ENCODE peak calls at places on chromosomes 5 and 9, in seven cellular contexts. X, M, D, E, P, S and Y are unnamed samples.
A peak's percentile ranks its signal among the peaks of the same experiment; 100 is the strongest.

GRCh38 chr5:138303365-138303764 is 28.2 kb downstream of the CDC25C start:
- DNase-seq in E (peak; percentile 68), S (no peak), X (no peak), P (no peak), D (peak; percentile 43), M (no peak), Y (peak; percentile 6)

GRCh38 chr5:137609122-137609521 is 110.0 kb upstream of the SPOCK1 start:
- DNase-seq in D (peak; percentile 51), E (peak; percentile 6), M (no peak), S (no peak), P (no peak), X (no peak), Y (no peak)

GRCh38 chr5:156927545-156927944 is 35.5 kb downstream of the TIMD4 start:
- DNase-seq in X (no peak), P (no peak), E (no peak), M (no peak), D (no peak), S (no peak), Y (no peak)

GRCh38 chr9:94985649-94986048 is 259.1 kb downstream of the AOPEP start:
- DNase-seq in M (no peak), P (no peak), D (peak; percentile 44), S (no peak), E (no peak), X (no peak), Y (no peak)

GRCh38 chr9:93003552-93004407 is 54.7 kb upstream of the SUSD3 start:
- DNase-seq in X (no peak), S (peak; percentile 24), D (peak; percentile 12), M (peak; percentile 72), E (peak; percentile 22), P (peak; percentile 88), Y (peak; percentile 53)

GRCh38 chr5:72464071-72464470 is 43.1 kb downstream of the ZNF366 start:
- DNase-seq in E (no peak), D (no peak), P (no peak), S (no peak), M (no peak), X (no peak), Y (peak; percentile 53)

GRCh38 chr9:20630241-20630943 is 8.1 kb upstream of the MLLT3 start:
- DNase-seq in X (no peak), D (peak; percentile 52), S (no peak), P (no peak), E (peak; percentile 19), M (no peak), Y (no peak)

GRCh38 chr5:53419247-53419646 is 61.2 kb upstream of the FST start:
- DNase-seq in X (no peak), M (no peak), E (peak; percentile 93), P (no peak), S (no peak), D (peak; percentile 82), Y (peak; percentile 93)

GRCh38 chr5:167244583-167244982 is 1046.9 kb upstream of the WWC1 start:
- DNase-seq in D (no peak), X (no peak), E (no peak), S (no peak), M (no peak), P (no peak), Y (peak; percentile 18)
- TF ChIP-seq CTCF in D (peak; percentile 50), X (no peak), E (peak; percentile 28), S (peak; percentile 43), M (no peak), P (no peak), Y (peak; percentile 30)

DNA sequence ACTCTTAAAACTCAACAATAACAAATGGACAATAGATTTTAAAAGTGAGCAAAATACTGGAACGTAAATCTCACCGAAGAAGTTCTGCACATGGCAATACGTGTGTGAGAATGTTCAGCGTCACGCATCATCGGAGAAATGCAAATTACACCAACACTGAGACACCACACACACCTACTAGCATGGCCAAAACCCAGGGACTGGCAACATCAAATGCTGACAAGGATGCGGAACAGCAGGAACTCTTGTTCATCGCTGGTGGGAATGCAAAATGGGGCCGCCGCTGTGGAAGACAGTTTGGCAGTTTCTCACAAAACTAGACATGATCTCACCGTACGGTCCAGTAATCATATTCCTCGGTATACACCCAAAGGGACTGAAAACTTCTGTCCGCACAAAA is 21.6 kb upstream of the CLPTM1L start:
- DNase-seq in E (no peak), X (no peak), P (no peak), S (no peak), M (no peak), D (no peak), Y (no peak)
- H3K4me3 ChIP-seq in E (no peak overlapping the region), X (no peak overlapping the region), P (no peak overlapping the region), S (no peak overlapping the region), M (no peak overlapping the region), D (no peak overlapping the region), Y (no peak overlapping the region)

DNA sequence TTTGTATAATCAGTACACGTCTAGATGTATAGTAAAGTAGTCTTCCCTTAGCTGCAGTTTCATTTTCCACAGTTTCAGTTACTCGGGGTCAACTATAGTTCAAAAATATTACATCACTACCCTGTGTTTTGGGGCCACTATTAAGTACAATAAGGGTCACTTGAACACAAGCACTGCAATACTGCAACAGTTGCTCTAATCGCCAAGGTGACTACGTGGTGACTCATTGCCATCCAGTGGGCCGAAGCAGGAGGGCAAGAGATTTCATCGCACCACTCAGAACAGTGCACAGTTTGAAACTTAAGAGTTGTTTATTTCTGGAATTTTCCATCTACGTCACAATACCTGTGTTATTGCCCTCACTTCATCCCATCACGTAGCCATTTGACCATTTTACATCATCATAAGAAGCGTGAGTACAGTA is at the start of gene ARL14EPL:
- DNase-seq in M (peak; percentile 31), X (peak; percentile 9), S (peak; percentile 41), E (peak; percentile 92), P (no peak), D (peak; percentile 91), Y (peak; percentile 94)
- TF ChIP-seq CTCF in M (peak; percentile 36), X (peak; percentile 31), S (peak; percentile 64), E (peak; percentile 67), P (no peak), D (peak; percentile 60), Y (peak; percentile 46)

DNA sequence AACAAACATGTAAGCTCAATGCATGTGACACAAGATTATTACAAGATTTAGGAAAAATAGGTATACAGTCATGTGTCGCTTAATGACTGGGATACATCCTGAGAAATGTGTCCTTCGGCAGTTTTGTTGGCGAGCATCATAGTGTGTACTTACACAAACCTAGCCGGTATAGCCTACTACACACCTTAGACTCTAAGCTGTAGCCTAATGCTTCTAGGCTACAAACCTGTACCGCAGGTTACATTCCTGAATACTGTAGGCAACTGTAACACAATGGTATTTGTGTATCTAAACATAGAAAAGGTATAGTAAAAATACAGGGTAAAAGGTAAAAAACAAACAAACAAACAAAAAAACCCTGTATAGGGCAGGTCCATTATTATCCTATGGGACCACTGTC is 27.7 kb downstream of the MSX2 start:
- DNase-seq in X (no peak), P (no peak), D (no peak), E (no peak), M (no peak), S (no peak), Y (no peak)
- H3K4me3 ChIP-seq in X (no peak overlapping the region), P (no peak overlapping the region), D (no peak overlapping the region), E (no peak overlapping the region), M (no peak overlapping the region), S (no peak overlapping the region), Y (no peak overlapping the region)